ENCODE peak calls at places on chromosomes 11 and 22, in four cellular contexts. One of them, this sample, is unnamed.

GRCh38 chr11:6667733-6668374 is 12.2 kb upstream of the DCHS1 start:
- DNase-seq in stomach: no peak
- DNase-seq in BJ: no peak
- DNase-seq in heart left ventricle: no peak
- DNase-seq in this sample: no peak

GRCh38 chr11:79108851-79109250 is 332.0 kb downstream of the TENM4 start:
- DNase-seq in BJ: no peak
- DNase-seq in heart left ventricle: no peak
- DNase-seq in stomach: no peak
- DNase-seq in this sample: peak

GRCh38 chr22:46971141-46971775 is 208.8 kb downstream of the TBC1D22A start:
- DNase-seq in BJ: no peak
- DNase-seq in stomach: no peak
- DNase-seq in heart left ventricle: peak
- DNase-seq in this sample: no peak

GRCh38 chr22:11628651-11629511 is 3899.1 kb upstream of the OR11H1 start:
- DNase-seq in BJ: no peak
- DNase-seq in heart left ventricle: peak
- DNase-seq in stomach: no peak
- DNase-seq in this sample: no peak

GRCh38 chr11:117180020-117180419 is 1.5 kb downstream of the SIDT2 start:
- DNase-seq in BJ: no peak
- DNase-seq in heart left ventricle: no peak
- DNase-seq in stomach: peak
- DNase-seq in this sample: no peak

GRCh38 chr22:49672013-49672516 is 155.6 kb downstream of the BRD1 start:
- DNase-seq in BJ: no peak
- DNase-seq in stomach: no peak
- DNase-seq in heart left ventricle: no peak
- DNase-seq in this sample: no peak

GRCh38 chr22:38412435-38413084 is 42.4 kb downstream of the KCNJ4 start:
- DNase-seq in stomach: no peak
- DNase-seq in BJ: no peak
- DNase-seq in heart left ventricle: no peak
- DNase-seq in this sample: no peak

GRCh38 chr11:31959711-31960110 is 131.2 kb upstream of the RCN1 start:
- DNase-seq in stomach: no peak
- DNase-seq in BJ: no peak
- DNase-seq in heart left ventricle: no peak
- DNase-seq in this sample: no peak

GRCh38 chr11:45909594-45910475 is 2.8 kb upstream of the FREY1 start:
- DNase-seq in stomach: no peak
- DNase-seq in BJ: no peak
- DNase-seq in heart left ventricle: no peak
- DNase-seq in this sample: no peak

GRCh38 chr11:127844843-127845242 is 742.5 kb downstream of the ETS1 start:
- DNase-seq in stomach: no peak
- DNase-seq in BJ: no peak
- DNase-seq in heart left ventricle: no peak
- DNase-seq in this sample: no peak

GRCh38 chr11:134343646-134344045 is 11.9 kb downstream of the GLB1L2 start:
- DNase-seq in heart left ventricle: no peak
- DNase-seq in BJ: no peak
- DNase-seq in stomach: no peak
- DNase-seq in this sample: no peak

GRCh38 chr11:3942956-3943497 is 87.6 kb downstream of the STIM1 start:
- DNase-seq in stomach: no peak
- DNase-seq in BJ: no peak
- DNase-seq in heart left ventricle: no peak
- DNase-seq in this sample: no peak

GRCh38 chr11:434496-434895 is 7.3 kb downstream of the ANO9 start:
- DNase-seq in stomach: no peak
- DNase-seq in BJ: no peak
- DNase-seq in heart left ventricle: peak
- DNase-seq in this sample: no peak

GRCh38 chr11:64559351-64560138 is 31.5 kb upstream of the SLC22A12 start:
- DNase-seq in BJ: no peak
- DNase-seq in stomach: no peak
- DNase-seq in heart left ventricle: no peak
- DNase-seq in this sample: no peak

GRCh38 chr11:66052664-66052982 is 459 bp downstream of the SF3B2 start:
- DNase-seq in BJ: no peak
- DNase-seq in heart left ventricle: no peak
- DNase-seq in stomach: peak
- DNase-seq in this sample: no peak

GRCh38 chr22:27388090-27388600 is 413.4 kb downstream of the MN1 start:
- DNase-seq in BJ: no peak
- DNase-seq in stomach: no peak
- DNase-seq in heart left ventricle: no peak
- DNase-seq in this sample: no peak

GRCh38 chr11:11567862-11568650 is 53.7 kb downstream of the GALNT18 start:
- DNase-seq in stomach: no peak
- DNase-seq in heart left ventricle: no peak
- DNase-seq in BJ: no peak
- DNase-seq in this sample: no peak

GRCh38 chr11:1341928-1342524 is 32.6 kb upstream of the TOLLIP start:
- DNase-seq in stomach: peak
- DNase-seq in BJ: no peak
- DNase-seq in heart left ventricle: peak
- DNase-seq in this sample: peak

GRCh38 chr11:110199184-110199981 is 97.0 kb downstream of the RDX start:
- DNase-seq in heart left ventricle: no peak
- DNase-seq in BJ: no peak
- DNase-seq in stomach: no peak
- DNase-seq in this sample: no peak

GRCh38 chr11:2387266-2387982 is 10.3 kb downstream of the CD81 start:
- DNase-seq in heart left ventricle: no peak
- DNase-seq in BJ: no peak
- DNase-seq in stomach: no peak
- DNase-seq in this sample: no peak

GRCh38 chr22:41446057-41446501 is 522 bp downstream of the TOB2 start:
- DNase-seq in BJ: no peak
- DNase-seq in stomach: peak
- DNase-seq in heart left ventricle: peak
- DNase-seq in this sample: no peak

GRCh38 chr22:25346859-25347751 is 127.7 kb downstream of the CRYBB2 start:
- DNase-seq in heart left ventricle: no peak
- DNase-seq in stomach: no peak
- DNase-seq in BJ: no peak
- DNase-seq in this sample: no peak

GRCh38 chr11:134560066-134560465 is 148.0 kb upstream of the B3GAT1 start:
- DNase-seq in heart left ventricle: no peak
- DNase-seq in BJ: no peak
- DNase-seq in stomach: no peak
- DNase-seq in this sample: no peak

GRCh38 chr11:26931248-26931631 is 62.7 kb upstream of the FIBIN start:
- DNase-seq in BJ: peak
- DNase-seq in stomach: no peak
- DNase-seq in heart left ventricle: peak
- DNase-seq in this sample: peak

GRCh38 chr11:63639195-63639832 is 25.1 kb upstream of the PLAAT3 start:
- DNase-seq in BJ: no peak
- DNase-seq in heart left ventricle: no peak
- DNase-seq in stomach: no peak
- DNase-seq in this sample: no peak